ENCODE peak calls at places on chromosomes 16 and 17, in ten cellular contexts. L is breast epithelium, N is IMR-90, S is endodermal cell, T is PC-9, J is cardiac muscle cell, I is H1, A is stomach, O is RWPE1, M is fibroblast of lung. Q is an unnamed sample.

GRCh38 chr17:9829343-9829742 is 3.6 kb downstream of the GLP2R start:
- DNase-seq in L (no peak), A (no peak), T (no peak), N (no peak), O (no peak), S (no peak), J (no peak), M (no peak), I (no peak), Q (no peak)

GRCh38 chr16:31087971-31088370 is 772 bp downstream of the PRSS53 start:
- DNase-seq in L (no peak), O (no peak), M (no peak), J (no peak), T (no peak), S (peak), N (no peak), I (no peak), A (no peak), Q (no peak)

GRCh38 chr17:81868674-81869220 is 2.4 kb downstream of the ARHGDIA start:
- DNase-seq in J (peak), T (peak), N (peak), I (no peak), O (peak), A (no peak), M (peak), S (peak), L (no peak), Q (peak)

GRCh38 chr17:58531661-58532554 is 17.5 kb upstream of the MTMR4 start:
- DNase-seq in O (peak), A (peak), M (peak), T (no peak), N (peak), I (no peak), J (peak), L (no peak), S (peak), Q (no peak)

GRCh38 chr17:7553356-7553755 is 4.5 kb downstream of the TNFSF12 start:
- DNase-seq in J (no peak), M (no peak), N (no peak), I (no peak), S (no peak), A (no peak), O (no peak), L (no peak), T (no peak), Q (no peak)

GRCh38 chr17:78131172-78132085 is 858 bp downstream of the TMC8 start:
- DNase-seq in I (no peak), L (no peak), M (no peak), O (no peak), N (no peak), J (no peak), T (no peak), A (no peak), S (peak), Q (no peak)

GRCh38 chr17:32621612-32622312 is 135.0 kb downstream of the CDK5R1 start:
- DNase-seq in O (peak), T (no peak), A (no peak), S (peak), I (no peak), L (no peak), M (peak), N (no peak), J (no peak), Q (no peak)

GRCh38 chr17:42133461-42134041 is 10.9 kb downstream of the HSPB9 start:
- DNase-seq in M (no peak), L (no peak), A (no peak), J (peak), I (no peak), T (no peak), S (no peak), N (no peak), O (no peak), Q (peak)

GRCh38 chr16:30876867-30877266 is 17.0 kb downstream of the BCL7C start:
- DNase-seq in M (no peak), J (no peak), A (no peak), L (no peak), N (no peak), S (peak), I (no peak), T (no peak), O (no peak), Q (no peak)

GRCh38 chr16:70747703-70748631 is 53.0 kb downstream of the VAC14 start:
- DNase-seq in T (peak), J (no peak), L (no peak), O (peak), I (no peak), N (peak), M (peak), S (no peak), A (no peak), Q (no peak)

GRCh38 chr16:12323007-12323699 is 346.6 kb downstream of the SNX29 start:
- DNase-seq in T (no peak), A (no peak), S (no peak), I (no peak), L (no peak), N (no peak), O (no peak), J (no peak), M (no peak), Q (no peak)

GRCh38 chr16:22282254-22282892 is 14.8 kb upstream of the POLR3E start:
- DNase-seq in M (no peak), O (no peak), L (no peak), S (no peak), J (no peak), T (no peak), A (no peak), N (no peak), I (no peak), Q (no peak)

GRCh38 chr16:1745900-1746692 is 25.2 kb downstream of the NME3 start:
- DNase-seq in T (peak), O (peak), A (no peak), L (no peak), I (no peak), J (no peak), M (peak), S (no peak), N (peak), Q (no peak)

GRCh38 chr17:29390856-29391631 is 881 bp downstream of the TAOK1 start:
- DNase-seq in T (no peak), O (peak), J (peak), I (no peak), L (no peak), A (no peak), N (peak), M (peak), S (peak), Q (no peak)

GRCh38 chr16:84132527-84133285 is 12.3 kb downstream of the HSDL1 start:
- DNase-seq in M (no peak), N (peak), A (no peak), O (no peak), T (no peak), L (no peak), J (no peak), I (no peak), S (no peak), Q (no peak)

GRCh38 chr17:42389135-42389417 is 834 bp upstream of the STAT3 start:
- DNase-seq in I (no peak), S (no peak), T (no peak), L (no peak), N (no peak), M (no peak), J (no peak), O (no peak), A (no peak), Q (no peak)

GRCh38 chr17:76219670-76220383 is 20.5 kb downstream of the RNF157 start:
- DNase-seq in M (no peak), N (no peak), T (no peak), I (no peak), J (no peak), A (no peak), L (no peak), O (no peak), S (no peak), Q (peak)

GRCh38 chr17:45841883-45842525 is 2.7 kb upstream of the SPPL2C start:
- DNase-seq in A (no peak), N (no peak), J (no peak), T (peak), S (no peak), M (peak), I (no peak), L (no peak), O (peak), Q (no peak)

GRCh38 chr16:11989238-11990160 is 13.0 kb downstream of the SNX29 start:
- DNase-seq in O (no peak), A (no peak), M (no peak), T (no peak), L (no peak), I (no peak), S (no peak), J (no peak), N (no peak), Q (no peak)

GRCh38 chr16:88700636-88701482 is 5.3 kb downstream of the RNF166 start:
- DNase-seq in S (no peak), I (no peak), L (peak), M (peak), J (no peak), O (no peak), A (peak), T (no peak), N (peak), Q (no peak)

GRCh38 chr17:49935526-49936210 is 33.3 kb upstream of the DLX4 start:
- DNase-seq in N (no peak), M (no peak), I (no peak), T (no peak), A (no peak), O (no peak), S (no peak), L (no peak), J (no peak), Q (no peak)

GRCh38 chr16:54477766-54478165 is 191.2 kb upstream of the IRX3 start:
- DNase-seq in M (no peak), S (no peak), A (no peak), L (no peak), O (no peak), I (no peak), T (no peak), N (no peak), J (no peak), Q (no peak)

GRCh38 chr16:69503244-69503643 is 62.5 kb upstream of the NFAT5 start:
- DNase-seq in S (no peak), I (no peak), M (no peak), A (no peak), J (no peak), T (no peak), L (no peak), O (no peak), N (no peak), Q (no peak)

GRCh38 chr16:4426021-4426684 is 485 bp downstream of the DNAJA3 start:
- DNase-seq in L (no peak), T (no peak), S (no peak), O (no peak), I (no peak), N (no peak), M (no peak), J (no peak), A (no peak), Q (no peak)

GRCh38 chr17:44759916-44760243 is 1.1 kb downstream of the ADAM11 start:
- DNase-seq in J (no peak), I (no peak), O (no peak), S (peak), M (no peak), N (no peak), T (no peak), L (no peak), A (no peak), Q (no peak)

GRCh38 chr16:24589997-24590396 is 50.6 kb downstream of the RBBP6 start:
- DNase-seq in T (no peak), S (no peak), O (no peak), N (no peak), L (no peak), J (no peak), A (no peak), M (no peak), I (no peak), Q (no peak)

GRCh38 chr17:47694818-47695663 is 1.1 kb downstream of the TBKBP1 start:
- DNase-seq in M (peak), A (peak), O (no peak), N (peak), I (no peak), J (peak), L (no peak), S (peak), T (no peak), Q (peak)

GRCh38 chr16:21301168-21301894 is 23.2 kb upstream of the CRYM start:
- DNase-seq in L (peak), T (peak), N (peak), J (peak), M (peak), S (peak), O (peak), I (peak), A (peak), Q (no peak)

GRCh38 chr16:88014201-88014781 is 63.1 kb downstream of the BANP start:
- DNase-seq in O (no peak), M (peak), N (peak), L (peak), A (peak), S (peak), T (no peak), I (no peak), J (no peak), Q (no peak)

GRCh38 chr17:7927596-7927995 is 2.1 kb downstream of the KCNAB3 start:
- DNase-seq in S (peak), A (no peak), N (no peak), J (no peak), L (no peak), I (no peak), T (no peak), M (no peak), O (peak), Q (no peak)

GRCh38 chr17:63564562-63564961 is 14.3 kb downstream of the DCAF7 start:
- DNase-seq in I (no peak), N (no peak), M (no peak), A (no peak), T (no peak), S (peak), J (no peak), O (no peak), L (no peak), Q (no peak)

GRCh38 chr17:67414559-67414958 is 37.5 kb downstream of the PITPNC1 start:
- DNase-seq in M (no peak), I (no peak), L (no peak), J (no peak), S (no peak), T (no peak), N (no peak), A (no peak), O (no peak), Q (no peak)

GRCh38 chr16:46620265-46621005 is 744 bp downstream of the SHCBP1 start:
- DNase-seq in M (no peak), J (no peak), L (no peak), S (no peak), N (no peak), T (no peak), O (no peak), A (no peak), I (no peak), Q (no peak)

GRCh38 chr17:81858967-81859905 is 1.1 kb downstream of the P4HB start:
- DNase-seq in I (no peak), T (no peak), J (no peak), S (no peak), M (peak), A (no peak), L (no peak), N (no peak), O (no peak), Q (no peak)

GRCh38 chr17:77160032-77160876 is 19.5 kb downstream of the SEC14L1 start:
- DNase-seq in L (no peak), O (no peak), N (no peak), T (no peak), S (no peak), I (no peak), A (no peak), M (no peak), J (no peak), Q (no peak)

GRCh38 chr17:57569860-57570259 is 175.2 kb downstream of the CCDC182 start:
- DNase-seq in T (no peak), S (no peak), M (no peak), J (no peak), N (no peak), I (no peak), O (no peak), L (no peak), A (no peak), Q (no peak)

GRCh38 chr16:86901483-86901882 is 323.1 kb downstream of the FOXL1 start:
- DNase-seq in T (no peak), M (peak), I (no peak), J (no peak), N (peak), S (no peak), A (no peak), L (no peak), O (peak), Q (no peak)

GRCh38 chr16:49589721-49590120 is 216.1 kb downstream of the C16orf78 start:
- DNase-seq in M (no peak), N (no peak), L (no peak), I (no peak), O (no peak), A (peak), S (peak), T (no peak), J (no peak), Q (no peak)

GRCh38 chr16:85524365-85524629 is 88.8 kb upstream of the GSE1 start:
- DNase-seq in T (no peak), J (no peak), L (no peak), N (no peak), O (no peak), A (no peak), I (no peak), S (no peak), M (no peak), Q (no peak)

GRCh38 chr16:10688726-10689125 is 6.0 kb downstream of the TEKT5 start:
- DNase-seq in O (no peak), T (no peak), M (no peak), S (no peak), A (no peak), J (no peak), I (no peak), L (no peak), N (no peak), Q (no peak)
- H3K27ac ChIP-seq in O (no peak), T (no peak), M (no peak), S (no peak), A (no peak), J (no peak), I (no peak), L (no peak), N (no peak), Q (no peak)

GRCh38 chr17:73560661-73561060 is 83.6 kb downstream of the SDK2 start:
- DNase-seq in I (no peak), L (no peak), S (peak), M (no peak), N (no peak), O (no peak), J (no peak), T (no peak), A (no peak), Q (no peak)
- TF ChIP-seq CTCF in I (peak), L (no peak), S (peak), M (no peak), N (no peak), O (no peak), J (no peak), T (no peak), A (no peak), Q (no peak)

GRCh38 chr16:73697336-73697735 is 599.3 kb upstream of the PSMD7 start:
- DNase-seq in L (no peak), I (no peak), M (no peak), T (no peak), A (no peak), O (peak), S (no peak), N (no peak), J (no peak), Q (no peak)
- H3K27ac ChIP-seq in L (no peak), I (peak), M (no peak), T (no peak), A (no peak), O (no peak), S (no peak), N (no peak), J (no peak), Q (no peak)

GRCh38 chr17:37417852-37418251 is 11.2 kb downstream of the TADA2A start:
- DNase-seq in T (no peak), N (peak), I (no peak), S (no peak), O (no peak), M (peak), J (no peak), L (no peak), A (no peak), Q (no peak)

GRCh38 chr17:37410357-37410756 is 3.7 kb downstream of the TADA2A start:
- DNase-seq in S (no peak), T (no peak), A (no peak), I (no peak), L (no peak), N (peak), O (no peak), J (no peak), M (no peak), Q (no peak)

DNA sequence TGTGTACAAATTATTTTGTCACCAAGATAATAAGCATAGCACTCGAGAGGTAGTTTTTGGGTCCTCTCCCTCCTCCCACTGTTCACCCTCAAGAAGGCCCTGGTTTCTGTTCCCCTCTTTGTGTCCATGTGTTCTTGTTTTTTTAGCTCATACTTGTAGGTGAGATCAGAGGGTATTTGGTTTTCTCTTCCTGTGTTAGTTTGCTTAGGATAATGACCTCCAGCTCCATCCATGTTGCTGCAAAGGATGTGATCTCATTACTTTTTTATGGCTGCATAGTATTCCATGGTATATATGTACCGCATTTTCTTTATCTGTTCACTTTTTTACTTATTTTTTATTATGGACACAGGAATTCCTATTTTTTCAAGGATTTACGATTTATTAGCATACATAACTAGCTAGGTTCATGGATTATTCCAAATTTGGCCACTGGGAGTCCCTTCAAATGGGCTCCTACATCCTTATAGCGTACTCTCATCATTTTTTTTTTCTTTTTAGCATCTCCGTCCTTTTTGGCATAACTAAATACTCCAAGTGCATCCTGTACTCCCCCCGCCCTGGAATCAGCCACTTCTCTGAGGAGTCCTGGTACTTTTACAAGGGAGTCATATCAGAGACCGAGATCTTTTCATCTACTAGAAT is 7.3 kb downstream of the TADA2A start:
- DNase-seq in O (no peak), T (no peak), N (peak), M (peak), L (no peak), J (no peak), A (no peak), I (no peak), S (no peak), Q (no peak)
- TF ChIP-seq CTCF in O (peak), T (peak), N (peak), M (peak), L (no peak), J (peak), A (no peak), I (no peak), S (peak), Q (no peak)

GRCh38 chr17:5545051-5545987 is 39.0 kb downstream of the NLRP1 start:
- DNase-seq in J (no peak), O (no peak), I (no peak), A (no peak), T (no peak), L (no peak), S (no peak), N (peak), M (no peak), Q (peak)

GRCh38 chr17:5539286-5539685 is 45.0 kb downstream of the NLRP1 start:
- DNase-seq in T (no peak), S (no peak), I (no peak), L (no peak), J (no peak), M (no peak), O (no peak), N (no peak), A (no peak), Q (no peak)

GRCh38 chr17:5540321-5540720 is 44.0 kb downstream of the NLRP1 start:
- DNase-seq in J (no peak), S (no peak), O (no peak), M (no peak), L (no peak), N (no peak), I (no peak), A (no peak), T (no peak), Q (no peak)

GRCh38 chr17:5544115-5544514 is 40.2 kb downstream of the NLRP1 start:
- DNase-seq in A (no peak), T (no peak), L (no peak), I (no peak), N (no peak), M (no peak), O (no peak), J (no peak), S (no peak), Q (no peak)

DNA sequence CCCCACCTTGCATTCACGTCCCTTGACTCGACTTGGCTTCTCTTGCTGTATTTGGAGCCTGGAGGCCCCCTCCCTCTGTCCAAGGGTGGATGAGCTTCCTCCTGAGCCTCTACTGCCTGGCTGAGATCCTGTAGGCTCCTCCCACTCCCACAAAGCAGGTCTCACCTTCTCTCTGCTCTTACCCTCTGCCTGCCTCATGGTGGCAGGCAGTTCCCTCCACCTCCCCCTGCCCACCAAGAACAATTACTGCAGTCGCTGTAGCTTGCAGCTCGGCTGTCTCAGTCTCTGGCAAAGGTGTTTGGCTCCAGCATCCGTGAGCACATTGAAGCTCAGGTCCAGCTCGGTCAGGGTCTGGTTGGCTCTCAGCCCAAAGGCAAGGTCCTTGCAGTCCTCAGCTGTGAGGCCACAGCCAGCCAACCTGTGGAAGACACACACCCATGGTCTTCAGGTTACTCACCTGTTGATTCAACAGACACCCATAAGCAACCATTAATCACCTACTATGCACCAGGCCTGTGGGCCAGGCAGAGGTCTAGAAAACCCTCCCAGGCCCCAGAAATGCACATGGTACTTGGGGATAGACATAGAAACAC is 42.6 kb downstream of the NLRP1 start:
- DNase-seq in I (peak), N (no peak), L (no peak), T (no peak), S (peak), O (no peak), A (no peak), M (no peak), J (no peak), Q (no peak)
- H3K27ac ChIP-seq in I (no peak), N (no peak), L (no peak), T (no peak), S (no peak), O (no peak), A (no peak), M (no peak), J (no peak), Q (peak)